ENCODE peak calls at places on chromosomes 11 and 22, in four cellular contexts. E, O, X and D are unnamed samples.

GRCh38 chr22:43228330-43228729 is 41.4 kb upstream of the TTLL12 start:
- DNase-seq in O (peak; percentile 35), E (no peak), X (peak; percentile 94), D (no peak)

GRCh38 chr11:62449451-62449851 is 30.6 kb downstream of the SCGB1A1 start:
- DNase-seq in O (no peak), E (peak; percentile 58), X (no peak), D (no peak)

GRCh38 chr22:35477911-35478582 is 62.6 kb upstream of the RASD2 start:
- DNase-seq in O (peak; percentile 50), E (peak; percentile 64), X (no peak), D (no peak)

GRCh38 chr22:37549704-37550059 is 10.6 kb upstream of the CDC42EP1 start:
- DNase-seq in X (peak; percentile 87), O (peak; percentile 63), E (no peak), D (no peak)

GRCh38 chr11:118046051-118046963 is 30.6 kb upstream of the TMPRSS4 start:
- DNase-seq in X (no peak), O (no peak), E (peak; percentile 48), D (peak; percentile 21)

GRCh38 chr11:17391493-17392355 is 3.3 kb upstream of the KCNJ11 start:
- DNase-seq in E (no peak), O (no peak), X (no peak), D (no peak)

GRCh38 chr11:100808904-100809491 is 121.9 kb downstream of the ARHGAP42 start:
- DNase-seq in E (no peak), X (no peak), O (no peak), D (no peak)

GRCh38 chr22:50292643-50293440 is 14.6 kb downstream of the PLXNB2 start:
- DNase-seq in O (no peak), E (peak; percentile 79), X (no peak), D (no peak)

GRCh38 chr11:118373263-118373662 is 13.9 kb downstream of the UBE4A start:
- DNase-seq in X (no peak), E (no peak), O (no peak), D (no peak)

DNA sequence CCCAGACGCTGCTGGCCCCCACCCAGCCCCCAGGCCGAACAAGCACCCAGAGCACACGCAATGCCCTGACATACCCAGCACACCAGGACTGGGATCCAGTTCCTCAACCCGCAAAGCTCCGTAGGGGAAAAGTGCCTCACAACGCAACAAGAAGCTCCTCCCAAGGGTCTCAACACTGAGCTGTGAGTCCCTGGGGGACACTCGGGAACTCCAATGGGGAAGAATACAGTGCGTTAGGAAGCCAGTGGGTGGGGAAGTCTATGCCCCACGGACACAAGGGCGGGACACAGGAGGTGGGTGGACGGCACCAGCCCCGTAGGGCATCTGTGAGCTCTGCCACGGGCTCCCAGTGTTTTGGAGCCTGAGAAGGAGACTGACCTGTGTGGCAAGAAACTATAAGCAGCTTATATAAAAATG is 1.6 kb downstream of the DEAF1 start:
- DNase-seq in X (no peak), O (no peak), E (no peak), D (no peak)
- H3K4me3 ChIP-seq in X (peak overlapping the region; percentile 66), O (peak overlapping the region; percentile 81), E (no peak overlapping the region), D (no peak overlapping the region)

DNA sequence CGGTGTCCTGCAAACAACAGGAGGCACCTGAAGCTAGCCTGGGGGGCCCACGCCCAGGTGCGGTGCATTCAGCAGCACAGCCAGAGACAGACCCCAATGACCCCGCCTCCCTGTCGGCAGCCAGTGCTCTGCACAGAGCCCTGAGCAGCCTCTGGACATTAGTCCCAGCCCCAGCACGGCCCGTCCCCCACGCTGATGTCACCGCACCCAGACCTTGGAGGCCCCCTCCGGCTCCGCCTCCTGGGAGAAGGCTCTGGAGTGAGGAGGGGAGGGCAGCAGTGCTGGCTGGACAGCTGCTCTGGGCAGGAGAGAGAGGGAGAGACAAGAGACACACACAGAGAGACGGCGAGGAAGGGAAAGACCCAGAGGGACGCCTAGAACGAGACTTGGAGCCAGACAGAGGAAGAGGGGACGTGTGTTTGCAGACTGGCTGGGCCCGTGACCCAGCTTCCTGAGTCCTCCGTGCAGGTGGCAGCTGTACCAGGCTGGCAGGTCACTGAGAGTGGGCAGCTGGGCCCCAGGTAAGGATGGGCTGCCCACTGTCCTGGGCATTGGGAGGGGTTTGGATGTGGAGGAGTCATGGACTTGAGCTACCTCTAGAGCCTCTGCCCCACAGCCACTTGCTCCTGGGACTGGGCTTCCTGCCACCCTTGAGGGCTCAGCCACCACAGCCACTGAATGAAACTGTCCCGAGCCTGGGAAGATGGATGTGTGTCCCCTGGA is at the start of gene MYO7A:
- DNase-seq in O (peak; percentile 71), X (peak; percentile 89), E (peak; percentile 65), D (no peak)
- H3K4me3 ChIP-seq in O (peak within 1 kb of the TSS; percentile 45), X (peak within 1 kb of the TSS; percentile 77), E (peak within 1 kb of the TSS; percentile 2), D (no peak within 1 kb of the TSS)

GRCh38 chr11:65043881-65044501 is 3.0 kb downstream of the SAC3D1 start:
- DNase-seq in X (no peak), E (no peak), O (peak; percentile 30), D (peak; percentile 80)

GRCh38 chr11:65051389-65051858 is 6.9 kb downstream of the NAALADL1 start:
- DNase-seq in O (no peak), X (no peak), E (no peak), D (no peak)

GRCh38 chr11:65045061-65045460 is 4.1 kb downstream of the SAC3D1 start:
- DNase-seq in X (no peak), O (no peak), E (no peak), D (no peak)

GRCh38 chr11:65045728-65046127 is 4.7 kb downstream of the SAC3D1 start:
- DNase-seq in O (no peak), X (no peak), E (no peak), D (no peak)

GRCh38 chr11:65047581-65048422 is 6.8 kb downstream of the SAC3D1 start:
- DNase-seq in E (peak; percentile 63), X (no peak), O (peak; percentile 60), D (no peak)
- H3K4me3 ChIP-seq in E (peak overlapping the region; percentile 44), X (no peak overlapping the region), O (peak overlapping the region; percentile 63), D (peak overlapping the region; percentile 35)

DNA sequence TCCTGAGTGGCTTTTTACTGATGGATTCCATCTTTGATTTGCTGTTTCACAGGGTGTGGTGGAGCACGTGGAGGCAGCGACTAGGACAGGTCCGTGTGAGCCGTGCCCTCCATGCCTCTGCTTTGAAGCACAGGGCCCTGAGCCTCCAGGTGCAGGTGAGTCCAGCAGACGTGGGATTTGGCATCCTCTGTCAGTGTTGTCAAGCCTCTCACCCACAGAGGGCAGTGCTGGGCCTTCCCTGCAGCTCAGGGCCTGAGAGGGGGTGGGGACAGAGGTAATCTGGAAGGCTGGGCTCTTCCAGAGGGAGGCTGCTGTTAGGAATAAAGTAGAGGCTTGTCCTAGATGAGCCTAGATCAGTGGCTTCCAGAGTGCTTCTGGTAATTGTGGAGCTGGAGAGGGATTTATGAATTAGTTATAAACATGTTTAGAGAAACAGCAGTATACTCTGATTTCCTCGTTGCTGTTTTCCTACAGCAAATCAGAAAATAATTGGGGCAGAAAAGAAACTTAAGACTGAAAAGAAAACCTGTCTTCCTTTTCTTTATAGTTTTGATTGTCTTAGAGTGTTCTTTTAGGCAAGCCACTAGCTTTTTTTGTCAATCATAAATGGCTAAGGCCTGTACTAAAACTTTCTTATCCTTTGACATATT is 65.0 kb downstream of the SFI1 start:
- DNase-seq in X (peak; percentile 96), E (peak; percentile 87), O (peak; percentile 62), D (peak; percentile 74)
- H3K4me3 ChIP-seq in X (no peak overlapping the region), E (no peak overlapping the region), O (no peak overlapping the region), D (no peak overlapping the region)

GRCh38 chr11:12198261-12198925 is 88.0 kb downstream of the MICAL2 start:
- DNase-seq in X (no peak), E (no peak), O (no peak), D (no peak)

GRCh38 chr11:12196335-12196734 is 85.9 kb downstream of the MICAL2 start:
- DNase-seq in O (no peak), E (no peak), X (no peak), D (no peak)

GRCh38 chr11:12196862-12197261 is 86.5 kb downstream of the MICAL2 start:
- DNase-seq in E (no peak), X (no peak), O (no peak), D (no peak)

GRCh38 chr11:12193515-12194336 is 83.3 kb downstream of the MICAL2 start:
- DNase-seq in O (no peak), X (no peak), E (no peak), D (no peak)

DNA sequence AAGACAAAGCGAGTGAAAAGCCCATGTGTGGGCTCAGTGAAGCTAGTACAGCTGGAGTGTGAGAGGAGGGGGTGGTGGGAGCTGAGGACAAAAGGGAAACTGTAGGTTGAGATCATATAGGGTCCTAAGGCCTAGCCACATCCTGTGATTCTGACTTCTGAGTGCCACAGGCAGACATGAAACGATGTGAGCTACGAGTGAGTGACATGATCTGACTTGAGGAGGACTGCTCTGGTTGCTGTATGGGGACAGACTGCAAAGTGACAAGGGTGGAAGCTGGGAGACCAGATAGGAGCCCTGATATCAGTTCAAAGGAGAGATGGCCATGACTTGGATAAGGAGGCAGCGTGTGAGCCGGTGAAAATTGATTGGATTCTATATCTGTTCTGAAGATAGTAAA is 85.4 kb downstream of the MICAL2 start:
- DNase-seq in X (no peak), O (no peak), E (peak; percentile 57), D (no peak)
- H3K4me3 ChIP-seq in X (no peak overlapping the region), O (no peak overlapping the region), E (no peak overlapping the region), D (no peak overlapping the region)

GRCh38 chr22:30572210-30572609 is 2.3 kb downstream of the GAL3ST1 start:
- DNase-seq in O (no peak), E (no peak), X (no peak), D (no peak)
- H3K4me3 ChIP-seq in O (no peak overlapping the region), E (no peak overlapping the region), X (no peak overlapping the region), D (no peak overlapping the region)

DNA sequence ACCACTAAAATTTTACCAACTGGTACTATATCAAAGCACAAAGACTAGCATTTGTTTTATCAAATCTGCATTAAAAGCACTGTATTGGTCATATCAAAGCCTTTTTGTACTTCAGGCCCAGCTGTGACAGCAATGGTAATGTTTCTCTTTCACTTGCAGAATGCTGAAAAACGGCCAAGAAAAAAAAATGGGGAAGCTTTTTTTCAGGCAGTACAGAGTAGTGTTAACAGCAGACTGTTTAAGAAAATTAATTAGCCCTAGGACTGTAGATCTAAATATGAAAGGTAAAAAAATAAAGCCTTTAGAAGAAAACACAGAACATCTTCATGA is 33.3 kb downstream of the DENND5A start:
- DNase-seq in E (no peak), O (no peak), X (no peak), D (no peak)
- H3K4me3 ChIP-seq in E (no peak overlapping the region), O (peak overlapping the region; percentile 43), X (no peak overlapping the region), D (no peak overlapping the region)

GRCh38 chr22:19958083-19959042 is 16.7 kb upstream of the TXNRD2 start:
- DNase-seq in X (no peak), O (no peak), E (no peak), D (no peak)
- H3K4me3 ChIP-seq in X (peak overlapping the region; percentile 81), O (no peak overlapping the region), E (no peak overlapping the region), D (no peak overlapping the region)

GRCh38 chr11:128412847-128413791 is 174.2 kb downstream of the ETS1 start:
- DNase-seq in E (no peak), O (no peak), X (no peak), D (no peak)
- H3K4me3 ChIP-seq in E (no peak overlapping the region), O (no peak overlapping the region), X (no peak overlapping the region), D (no peak overlapping the region)